ENCODE peak calls at places on chromosomes 16 and 17, in six cellular contexts. R, P, V, K, E and D are unnamed samples.

GRCh38 chr16:88338111-88338510 is 44.6 kb upstream of the ZNF469 start:
- DNase-seq in P (no peak), K (no peak), V (no peak), E (no peak), R (peak), D (no peak)

GRCh38 chr16:66159987-66160386 is 206.5 kb upstream of the CDH5 start:
- DNase-seq in P (no peak), V (peak), E (no peak), K (peak), R (no peak), D (no peak)

GRCh38 chr17:37358098-37358829 is 17.5 kb upstream of the C17orf78 start:
- DNase-seq in K (peak), P (peak), R (peak), V (peak), E (peak), D (no peak)

GRCh38 chr16:25827709-25828108 is 135.9 kb downstream of the HS3ST4 start:
- DNase-seq in R (no peak), V (no peak), P (no peak), K (no peak), E (no peak), D (no peak)

GRCh38 chr17:21272881-21273839 is 11.4 kb upstream of the MAP2K3 start:
- DNase-seq in E (no peak), P (no peak), R (no peak), V (no peak), K (no peak), D (no peak)

GRCh38 chr17:42347198-42347597 is 41.0 kb downstream of the STAT3 start:
- DNase-seq in P (no peak), K (peak), R (no peak), V (peak), E (no peak), D (no peak)

GRCh38 chr17:49183801-49184200 is 26.6 kb downstream of the GNGT2 start:
- DNase-seq in P (no peak), K (no peak), E (no peak), V (no peak), R (no peak), D (no peak)

GRCh38 chr17:11668633-11669032 is 70.4 kb downstream of the DNAH9 start:
- DNase-seq in V (no peak), E (no peak), R (peak), P (no peak), K (no peak), D (no peak)

GRCh38 chr16:68901910-68902309 is 58.6 kb downstream of the TANGO6 start:
- DNase-seq in R (no peak), V (peak), K (peak), P (no peak), E (no peak), D (no peak)

GRCh38 chr16:2966803-2967184 is 2.4 kb upstream of the PAQR4 start:
- DNase-seq in K (no peak), P (no peak), E (no peak), R (peak), V (no peak), D (no peak)
- TF ChIP-seq CTCF in K (no peak), P (no peak), E (no peak), R (no peak), V (no peak), D (peak)

GRCh38 chr16:81403601-81404391 is 40.8 kb upstream of the CMIP start:
- DNase-seq in E (peak), R (peak), V (peak), K (peak), P (peak), D (peak)
- TF ChIP-seq CTCF in E (peak), R (peak), V (peak), K (peak), P (peak), D (peak)

DNA sequence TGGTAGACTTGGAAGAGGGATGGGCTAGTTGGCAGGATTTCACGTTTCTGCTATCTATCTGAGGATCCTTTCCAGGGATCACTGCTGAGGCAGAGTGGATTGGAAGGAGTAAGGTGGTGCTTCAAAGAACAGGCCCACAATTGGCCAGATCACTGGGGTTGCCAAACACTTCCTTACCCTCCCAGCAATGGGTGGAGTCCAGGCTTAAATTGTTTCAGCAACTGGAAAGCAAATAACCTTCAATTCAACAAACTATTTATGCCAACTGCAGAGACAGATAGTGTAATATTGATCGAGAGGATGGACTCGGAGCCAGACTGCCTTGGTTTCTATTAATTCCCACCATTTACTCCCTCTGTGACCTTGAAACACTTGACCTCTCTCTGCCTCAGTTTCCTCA is 2.1 kb downstream of the ARRB2 start:
- DNase-seq in R (no peak), E (no peak), P (no peak), V (no peak), K (no peak), D (no peak)
- TF ChIP-seq CTCF in R (no peak), E (no peak), P (no peak), V (no peak), K (no peak), D (no peak)

GRCh38 chr16:398551-399277 is 1.7 kb downstream of the NME4 start:
- DNase-seq in R (peak), V (no peak), P (no peak), E (no peak), K (no peak), D (no peak)

GRCh38 chr16:397135-397661 is at the start of gene NME4:
- DNase-seq in K (peak), P (peak), V (no peak), R (peak), E (no peak), D (no peak)

GRCh38 chr16:399278-400019 is 2.2 kb upstream of the DECR2 start:
- DNase-seq in K (no peak), V (no peak), R (no peak), E (no peak), P (no peak), D (no peak)

GRCh38 chr16:396605-397004 is 394 bp upstream of the NME4 start:
- DNase-seq in V (peak), P (peak), K (peak), E (no peak), R (peak), D (no peak)

GRCh38 chr16:397736-398332 is 835 bp downstream of the NME4 start:
- DNase-seq in R (peak), V (peak), P (no peak), E (no peak), K (peak), D (peak)
- TF ChIP-seq CTCF in R (no peak), V (peak), P (no peak), E (no peak), K (peak), D (peak)

DNA sequence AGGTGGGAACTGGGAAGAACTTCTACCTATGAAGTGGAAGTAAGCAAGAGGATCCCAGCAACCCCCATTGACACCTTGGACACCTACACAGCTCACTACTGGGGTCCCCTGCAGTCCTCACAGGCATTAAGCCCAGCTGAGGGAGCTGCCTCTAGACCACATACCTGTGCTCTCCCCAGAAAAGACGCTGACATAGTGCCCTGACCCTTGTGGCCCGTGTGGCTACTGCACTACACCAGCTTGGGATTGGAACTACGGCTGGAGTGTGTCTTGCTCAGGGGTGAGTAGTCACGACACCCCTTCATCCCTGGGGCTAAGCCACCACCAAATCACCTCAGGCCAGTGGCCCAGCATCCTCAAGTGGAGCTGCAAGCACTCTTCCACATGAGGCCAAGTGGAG is 54.2 kb upstream of the NSRP1 start:
- DNase-seq in K (no peak), P (no peak), R (no peak), E (no peak), V (no peak), D (no peak)
- TF ChIP-seq CTCF in K (no peak), P (no peak), R (no peak), E (no peak), V (no peak), D (no peak)

GRCh38 chr17:76107507-76107906 is 3.9 kb upstream of the EXOC7 start:
- DNase-seq in V (no peak), P (peak), R (no peak), K (peak), E (no peak), D (no peak)
- TF ChIP-seq CTCF in V (no peak), P (no peak), R (no peak), K (peak), E (peak), D (peak)